ENCODE peak calls at places on chromosome 11, in five cellular contexts. Q is GM23338, S is testis, W is neural progenitor cell, L is A673. V is an unnamed sample.

GRCh38 chr11:28105869-28106268 is 2.1 kb downstream of the KIF18A start:
- DNase-seq in Q (no peak), S (no peak), W (no peak), L (no peak), V (no peak)

GRCh38 chr11:110463153-110463552 is 33.4 kb downstream of the FDX1 start:
- DNase-seq in Q (peak; percentile 71), S (peak; percentile 81), W (peak; percentile 69), L (peak; percentile 87), V (peak; percentile 45)

GRCh38 chr11:24637520-24637919 is 140.7 kb downstream of the LUZP2 start:
- DNase-seq in Q (peak; percentile 12), S (no peak), W (no peak), L (no peak), V (no peak)

GRCh38 chr11:130737041-130737830 is 179.0 kb downstream of the SNX19 start:
- DNase-seq in Q (no peak), S (no peak), W (no peak), L (peak; percentile 96), V (no peak)

GRCh38 chr11:134047586-134047999 is 21.3 kb upstream of the JAM3 start:
- DNase-seq in Q (no peak), S (peak; percentile 67), W (no peak), L (peak; percentile 58), V (no peak)

GRCh38 chr11:110472858-110473257 is 43.1 kb downstream of the FDX1 start:
- DNase-seq in Q (no peak), S (no peak), W (no peak), L (no peak), V (no peak)

GRCh38 chr11:129973809-129974208 is 28.8 kb downstream of the PRDM10 start:
- DNase-seq in Q (peak; percentile 89), S (no peak), W (peak; percentile 20), L (no peak), V (peak; percentile 53)

GRCh38 chr11:46898396-46899095 is 19.8 kb downstream of the LRP4 start:
- DNase-seq in Q (no peak), S (no peak), W (no peak), L (no peak), V (no peak)

GRCh38 chr11:24496371-24496727 is 504 bp upstream of the LUZP2 start:
- DNase-seq in Q (peak; percentile 13), S (no peak), W (no peak), L (no peak), V (no peak)

GRCh38 chr11:57228600-57228999 is 8.4 kb downstream of the APLNR start:
- DNase-seq in Q (no peak), S (no peak), W (no peak), L (no peak), V (no peak)
- TF ChIP-seq CTCF in Q (no peak), S (no peak), W (no peak), L (no peak), V (no peak)

GRCh38 chr11:101759771-101760450 is 154.9 kb upstream of the CEP126 start:
- DNase-seq in Q (peak; percentile 8), S (no peak), W (no peak), L (no peak), V (no peak)
- TF ChIP-seq CTCF in Q (peak; percentile 3), S (no peak), W (no peak), L (peak; percentile 38), V (no peak)

DNA sequence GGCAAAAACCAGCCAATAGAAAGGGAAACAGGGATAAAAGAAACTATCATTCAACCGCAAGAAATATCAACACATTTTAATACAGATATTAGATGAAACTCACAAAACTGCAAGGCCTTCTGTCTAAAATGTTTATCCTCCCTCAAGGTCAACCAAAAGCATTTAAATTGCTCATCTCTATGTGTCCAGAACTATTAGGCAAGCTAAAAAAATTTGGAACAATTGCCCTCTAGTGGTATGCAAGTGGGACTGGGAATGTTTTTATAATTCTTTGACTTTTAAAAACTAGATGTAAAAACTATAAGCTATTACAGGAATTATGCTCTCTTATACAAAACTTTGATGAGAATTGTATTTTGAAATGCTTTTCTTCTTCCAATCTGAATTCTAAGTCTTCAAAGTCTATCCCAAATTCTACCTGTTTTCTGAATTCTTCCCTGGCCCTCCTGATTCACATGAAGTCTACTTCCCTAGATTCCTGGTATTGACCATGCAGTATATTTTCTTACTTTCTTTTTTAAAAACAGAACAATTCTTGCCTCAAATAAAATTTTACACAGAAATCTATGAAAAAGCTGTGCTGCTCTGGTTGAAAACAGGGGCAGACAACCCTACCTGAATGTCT is 4.9 kb downstream of the CWC15 start:
- DNase-seq in Q (peak; percentile 18), S (no peak), W (no peak), L (peak; percentile 51), V (no peak)
- TF ChIP-seq CTCF in Q (no peak), S (peak; percentile 58), W (peak; percentile 61), L (peak; percentile 77), V (peak; percentile 69)

GRCh38 chr11:124071622-124071948 is 30.5 kb upstream of the OR10G7 start:
- DNase-seq in Q (peak; percentile 15), S (no peak), W (no peak), L (no peak), V (no peak)
- TF ChIP-seq CTCF in Q (no peak), S (no peak), W (no peak), L (no peak), V (peak; percentile 30)

GRCh38 chr11:83480811-83481210 is 194.6 kb upstream of the CCDC90B start:
- DNase-seq in Q (peak; percentile 22), S (no peak), W (no peak), L (peak; percentile 35), V (no peak)

GRCh38 chr11:83480251-83480650 is 194.1 kb upstream of the CCDC90B start:
- DNase-seq in Q (no peak), S (no peak), W (no peak), L (peak; percentile 76), V (no peak)

GRCh38 chr11:83475741-83476140 is 189.6 kb upstream of the CCDC90B start:
- DNase-seq in Q (no peak), S (no peak), W (no peak), L (no peak), V (no peak)

GRCh38 chr11:83473771-83474170 is 187.6 kb upstream of the CCDC90B start:
- DNase-seq in Q (no peak), S (no peak), W (no peak), L (no peak), V (no peak)

GRCh38 chr11:83477772-83478171 is 191.6 kb upstream of the CCDC90B start:
- DNase-seq in Q (no peak), S (no peak), W (no peak), L (no peak), V (no peak)
- TF ChIP-seq CTCF in Q (no peak), S (no peak), W (no peak), L (no peak), V (no peak)

DNA sequence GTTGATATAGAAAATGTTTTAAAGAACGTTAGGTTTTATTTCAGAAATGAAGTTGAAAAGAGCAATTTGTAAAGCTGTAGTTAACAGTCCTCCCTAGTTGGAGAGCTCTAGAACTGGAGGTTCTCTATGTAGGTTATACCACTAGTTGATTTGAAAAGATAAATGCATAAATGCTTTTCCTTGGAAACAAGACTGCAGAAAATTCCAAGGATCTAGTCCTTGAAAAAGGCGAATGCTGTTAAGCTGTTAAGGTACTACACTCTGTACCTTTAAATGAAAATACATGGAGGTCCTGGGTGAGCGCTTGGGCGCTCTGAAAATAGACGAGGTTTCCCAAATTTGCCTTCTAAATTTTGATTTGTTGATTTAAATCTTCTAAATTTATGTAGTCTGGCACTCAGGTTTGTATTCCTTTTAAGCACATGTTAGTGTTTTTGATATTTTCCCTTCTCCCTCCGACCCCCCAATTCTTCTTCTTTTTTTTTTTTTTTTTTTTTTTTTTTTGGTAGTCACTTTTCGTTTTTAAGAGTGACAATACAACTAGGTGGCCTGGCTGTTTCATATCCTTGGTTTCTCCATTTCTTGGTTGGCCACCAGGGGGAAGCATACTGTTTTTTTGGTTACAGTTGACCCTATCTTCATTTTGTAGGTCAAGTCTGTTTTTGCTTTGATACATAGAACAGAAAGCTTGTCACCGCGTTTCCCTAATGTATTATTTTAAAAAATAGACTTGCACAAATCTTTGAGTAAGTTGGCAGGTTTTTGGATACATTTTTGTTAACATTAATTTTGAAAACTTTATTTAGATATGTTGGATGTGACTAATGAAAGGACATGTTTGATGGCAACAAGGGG is 2.7 kb downstream of the NCR3LG1 start:
- DNase-seq in Q (peak; percentile 86), S (peak; percentile 82), W (peak; percentile 71), L (peak; percentile 84), V (no peak)
- TF ChIP-seq CTCF in Q (peak; percentile 70), S (peak; percentile 72), W (peak; percentile 73), L (peak; percentile 74), V (peak; percentile 78)

GRCh38 chr11:131914299-131914902 is 544.0 kb downstream of the NTM start:
- DNase-seq in Q (no peak), S (no peak), W (no peak), L (peak; percentile 46), V (no peak)
- TF ChIP-seq CTCF in Q (peak; percentile 31), S (peak; percentile 40), W (peak; percentile 25), L (peak; percentile 56), V (peak; percentile 36)

DNA sequence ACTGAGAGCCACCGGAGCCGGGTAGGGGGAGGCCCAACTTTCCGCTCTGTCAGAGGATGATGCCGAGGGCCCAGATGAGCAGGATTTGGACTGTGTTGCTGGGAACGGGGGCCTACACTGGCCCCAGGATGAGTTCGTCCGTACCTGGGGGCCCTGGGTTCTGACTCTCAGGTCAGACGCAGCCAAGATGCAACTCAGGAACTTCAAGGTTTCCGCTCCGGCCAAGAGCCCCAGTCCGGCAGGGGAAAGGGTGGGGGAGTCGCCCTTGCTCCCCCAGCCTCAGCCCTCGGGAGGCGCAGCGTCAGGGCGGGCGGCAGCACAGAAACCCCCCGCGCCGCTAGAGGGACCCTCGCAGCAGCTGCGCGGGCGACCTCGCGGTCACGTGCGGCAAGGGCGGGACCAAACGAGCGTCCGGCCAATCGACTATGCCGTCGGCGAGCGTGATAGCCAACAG is 241 bp upstream of the ARL2 start:
- DNase-seq in Q (peak; percentile 95), S (peak; percentile 94), W (peak; percentile 98), L (peak; percentile 97), V (peak; percentile 86)
- TF ChIP-seq CTCF in Q (peak; percentile 62), S (no peak), W (peak; percentile 23), L (peak; percentile 67), V (peak; percentile 70)

GRCh38 chr11:57779275-57779674 is 17.7 kb downstream of the CTNND1 start:
- DNase-seq in Q (peak; percentile 84), S (peak; percentile 62), W (peak; percentile 60), L (no peak), V (no peak)
- TF ChIP-seq CTCF in Q (no peak), S (no peak), W (no peak), L (no peak), V (no peak)

GRCh38 chr11:102279641-102280170 is 37.6 kb upstream of the BIRC3 start:
- DNase-seq in Q (peak; percentile 38), S (peak; percentile 52), W (no peak), L (peak; percentile 59), V (no peak)
- TF ChIP-seq CTCF in Q (no peak), S (no peak), W (no peak), L (peak; percentile 21), V (no peak)